ENCODE peak calls at places on chromosomes 2 and 18, in five cellular contexts. One of them, this sample, is unnamed.

GRCh38 chr2:150570712-150571111 is 83.2 kb upstream of the RND3 start:
- DNase-seq in AG04450: peak; percentile 72
- DNase-seq in astrocyte of the spinal cord: peak; percentile 75
- DNase-seq in CD8-positive, alpha-beta T cell: no peak
- DNase-seq in fibroblast of lung: peak; percentile 87
- DNase-seq in this sample: peak; percentile 88

GRCh38 chr2:112782234-112782799 is 2.0 kb downstream of the IL1A start:
- DNase-seq in astrocyte of the spinal cord: no peak
- DNase-seq in fibroblast of lung: no peak
- DNase-seq in CD8-positive, alpha-beta T cell: no peak
- DNase-seq in AG04450: no peak
- DNase-seq in this sample: no peak

GRCh38 chr2:3827673-3828575 is 124.5 kb downstream of the DCDC2C start:
- DNase-seq in astrocyte of the spinal cord: peak; percentile 28
- DNase-seq in AG04450: peak; percentile 4
- DNase-seq in CD8-positive, alpha-beta T cell: no peak
- DNase-seq in fibroblast of lung: peak; percentile 43
- DNase-seq in this sample: no peak

GRCh38 chr2:214006601-214007000 is 404.3 kb upstream of the VWC2L start:
- DNase-seq in astrocyte of the spinal cord: no peak
- DNase-seq in fibroblast of lung: no peak
- DNase-seq in CD8-positive, alpha-beta T cell: no peak
- DNase-seq in AG04450: no peak
- DNase-seq in this sample: no peak

GRCh38 chr2:236369606-236370005 is 105.4 kb upstream of the ASB18 start:
- DNase-seq in astrocyte of the spinal cord: no peak
- DNase-seq in AG04450: no peak
- DNase-seq in fibroblast of lung: no peak
- DNase-seq in CD8-positive, alpha-beta T cell: no peak
- DNase-seq in this sample: no peak

GRCh38 chr2:15668611-15669305 is 77.1 kb downstream of the DDX1 start:
- DNase-seq in CD8-positive, alpha-beta T cell: no peak
- DNase-seq in AG04450: peak; percentile 8
- DNase-seq in astrocyte of the spinal cord: peak; percentile 23
- DNase-seq in fibroblast of lung: peak; percentile 3
- DNase-seq in this sample: no peak

GRCh38 chr18:4207383-4207782 is 247.7 kb downstream of the DLGAP1 start:
- DNase-seq in AG04450: no peak
- DNase-seq in CD8-positive, alpha-beta T cell: no peak
- DNase-seq in astrocyte of the spinal cord: no peak
- DNase-seq in fibroblast of lung: no peak
- DNase-seq in this sample: no peak

GRCh38 chr2:60532421-60532820 is 21.0 kb downstream of the BCL11A start:
- DNase-seq in fibroblast of lung: no peak
- DNase-seq in astrocyte of the spinal cord: no peak
- DNase-seq in CD8-positive, alpha-beta T cell: no peak
- DNase-seq in AG04450: no peak
- DNase-seq in this sample: peak; percentile 43

GRCh38 chr18:9539283-9539682 is 64.0 kb downstream of the RALBP1 start:
- DNase-seq in AG04450: peak; percentile 55
- DNase-seq in fibroblast of lung: peak; percentile 68
- DNase-seq in CD8-positive, alpha-beta T cell: no peak
- DNase-seq in astrocyte of the spinal cord: peak; percentile 81
- DNase-seq in this sample: peak; percentile 83

GRCh38 chr2:19675003-19675629 is 226.7 kb downstream of the TTC32 start:
- DNase-seq in CD8-positive, alpha-beta T cell: no peak
- DNase-seq in astrocyte of the spinal cord: no peak
- DNase-seq in fibroblast of lung: no peak
- DNase-seq in AG04450: no peak
- DNase-seq in this sample: no peak

GRCh38 chr2:96540136-96540535 is 3.6 kb downstream of the ARID5A start:
- DNase-seq in CD8-positive, alpha-beta T cell: no peak
- DNase-seq in astrocyte of the spinal cord: peak; percentile 9
- DNase-seq in fibroblast of lung: no peak
- DNase-seq in AG04450: no peak
- DNase-seq in this sample: peak; percentile 68

GRCh38 chr18:29184654-29185053 is 1007.7 kb upstream of the CDH2 start:
- DNase-seq in AG04450: no peak
- DNase-seq in fibroblast of lung: peak; percentile 41
- DNase-seq in astrocyte of the spinal cord: peak; percentile 47
- DNase-seq in CD8-positive, alpha-beta T cell: no peak
- DNase-seq in this sample: peak; percentile 33

GRCh38 chr2:46411245-46411641 is 68.1 kb upstream of the TMEM247 start:
- DNase-seq in astrocyte of the spinal cord: no peak
- DNase-seq in AG04450: no peak
- DNase-seq in fibroblast of lung: no peak
- DNase-seq in CD8-positive, alpha-beta T cell: no peak
- DNase-seq in this sample: peak; percentile 32

GRCh38 chr2:46413631-46414030 is 65.7 kb upstream of the TMEM247 start:
- DNase-seq in AG04450: no peak
- DNase-seq in fibroblast of lung: no peak
- DNase-seq in CD8-positive, alpha-beta T cell: no peak
- DNase-seq in astrocyte of the spinal cord: no peak
- DNase-seq in this sample: no peak

GRCh38 chr2:46412010-46412409 is 67.4 kb upstream of the TMEM247 start:
- DNase-seq in astrocyte of the spinal cord: no peak
- DNase-seq in fibroblast of lung: no peak
- DNase-seq in AG04450: no peak
- DNase-seq in CD8-positive, alpha-beta T cell: no peak
- DNase-seq in this sample: no peak

GRCh38 chr2:46414701-46415100 is 64.7 kb upstream of the TMEM247 start:
- DNase-seq in fibroblast of lung: no peak
- DNase-seq in CD8-positive, alpha-beta T cell: no peak
- DNase-seq in astrocyte of the spinal cord: no peak
- DNase-seq in AG04450: no peak
- DNase-seq in this sample: no peak

DNA sequence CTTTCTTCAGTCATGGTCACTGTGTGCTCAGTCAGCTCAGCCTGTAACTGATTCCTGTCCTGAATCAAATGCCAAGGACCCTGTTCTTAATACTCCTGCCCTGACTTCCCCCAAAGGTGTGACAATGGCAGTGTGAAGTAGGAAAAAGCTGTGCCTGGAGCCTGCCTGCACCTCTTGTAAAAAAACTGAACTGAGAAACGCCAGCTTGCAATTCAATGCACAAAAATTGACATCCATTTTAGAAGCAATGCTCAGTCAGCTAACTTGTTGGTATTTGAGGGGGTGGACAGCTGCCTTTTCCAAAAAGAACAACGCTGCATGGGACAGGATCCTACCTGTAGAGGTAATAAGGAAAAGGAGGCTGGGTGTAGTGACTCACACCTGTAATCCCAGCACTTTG is 66.3 kb upstream of the TMEM247 start:
- DNase-seq in fibroblast of lung: no peak
- DNase-seq in CD8-positive, alpha-beta T cell: no peak
- DNase-seq in AG04450: no peak
- DNase-seq in astrocyte of the spinal cord: no peak
- DNase-seq in this sample: no peak
- TF ChIP-seq CTCF in fibroblast of lung: no peak
- TF ChIP-seq CTCF in CD8-positive, alpha-beta T cell: no peak
- TF ChIP-seq CTCF in AG04450: no peak
- TF ChIP-seq CTCF in astrocyte of the spinal cord: no peak
- TF ChIP-seq CTCF in this sample: no peak

GRCh38 chr2:47510745-47511144 is 107.8 kb downstream of the MSH2 start:
- DNase-seq in AG04450: no peak
- DNase-seq in CD8-positive, alpha-beta T cell: no peak
- DNase-seq in fibroblast of lung: no peak
- DNase-seq in astrocyte of the spinal cord: no peak
- DNase-seq in this sample: no peak
- TF ChIP-seq CTCF in AG04450: no peak
- TF ChIP-seq CTCF in CD8-positive, alpha-beta T cell: no peak
- TF ChIP-seq CTCF in fibroblast of lung: no peak
- TF ChIP-seq CTCF in astrocyte of the spinal cord: no peak
- TF ChIP-seq CTCF in this sample: no peak

DNA sequence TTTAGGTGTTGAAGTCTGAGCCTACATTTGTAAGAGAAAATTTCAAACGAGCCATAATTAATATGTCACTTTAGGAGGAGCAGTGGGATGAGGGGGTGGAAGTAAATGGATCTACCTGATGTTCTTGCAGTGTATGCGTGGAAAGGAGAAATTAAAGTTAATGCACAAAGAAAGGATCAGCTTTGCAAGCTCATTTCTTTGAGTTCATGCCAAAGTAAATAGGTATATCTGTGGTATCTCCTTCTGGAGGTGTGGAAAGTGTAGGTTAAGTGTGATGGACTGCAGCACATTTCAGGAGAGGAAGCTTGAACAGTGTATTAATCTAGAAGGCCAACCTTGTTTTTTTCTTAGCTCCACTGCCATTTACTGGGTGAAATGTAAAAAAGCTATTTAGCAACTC is 307.5 kb upstream of the ZEB2 start:
- DNase-seq in astrocyte of the spinal cord: no peak
- DNase-seq in CD8-positive, alpha-beta T cell: no peak
- DNase-seq in AG04450: no peak
- DNase-seq in fibroblast of lung: no peak
- DNase-seq in this sample: no peak
- TF ChIP-seq CTCF in astrocyte of the spinal cord: no peak
- TF ChIP-seq CTCF in CD8-positive, alpha-beta T cell: no peak
- TF ChIP-seq CTCF in AG04450: no peak
- TF ChIP-seq CTCF in fibroblast of lung: no peak
- TF ChIP-seq CTCF in this sample: no peak

GRCh38 chr18:76483780-76484179 is 11.3 kb downstream of the ZNF516 start:
- DNase-seq in CD8-positive, alpha-beta T cell: no peak
- DNase-seq in AG04450: no peak
- DNase-seq in fibroblast of lung: no peak
- DNase-seq in astrocyte of the spinal cord: no peak
- DNase-seq in this sample: no peak

GRCh38 chr18:76479351-76480238 is 15.4 kb downstream of the ZNF516 start:
- DNase-seq in CD8-positive, alpha-beta T cell: no peak
- DNase-seq in astrocyte of the spinal cord: no peak
- DNase-seq in AG04450: no peak
- DNase-seq in fibroblast of lung: no peak
- DNase-seq in this sample: no peak

GRCh38 chr18:76482267-76482666 is 12.8 kb downstream of the ZNF516 start:
- DNase-seq in fibroblast of lung: no peak
- DNase-seq in AG04450: no peak
- DNase-seq in CD8-positive, alpha-beta T cell: no peak
- DNase-seq in astrocyte of the spinal cord: no peak
- DNase-seq in this sample: no peak

GRCh38 chr18:76482971-76483691 is 11.9 kb downstream of the ZNF516 start:
- DNase-seq in astrocyte of the spinal cord: no peak
- DNase-seq in AG04450: no peak
- DNase-seq in fibroblast of lung: no peak
- DNase-seq in CD8-positive, alpha-beta T cell: no peak
- DNase-seq in this sample: no peak

DNA sequence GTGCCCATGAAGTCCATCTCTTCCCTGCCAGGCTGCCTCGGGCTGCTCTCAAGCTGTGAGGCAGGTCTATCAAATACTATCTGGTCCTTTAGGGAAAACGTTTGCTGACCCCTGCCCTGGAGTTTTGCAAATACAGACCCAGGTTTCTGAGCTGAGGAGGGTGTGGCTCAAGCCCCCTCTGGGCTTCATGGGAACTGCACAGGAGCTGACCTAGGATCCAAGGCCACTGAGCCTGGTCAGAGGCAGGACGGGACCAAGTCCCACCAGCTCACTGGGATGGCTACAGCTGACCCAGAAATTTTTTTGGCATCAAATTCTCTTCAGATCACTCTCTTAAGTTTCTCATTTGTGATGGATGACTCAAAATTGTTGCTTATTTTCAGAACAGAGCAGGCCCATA is 14.1 kb downstream of the ZNF516 start:
- DNase-seq in CD8-positive, alpha-beta T cell: no peak
- DNase-seq in fibroblast of lung: no peak
- DNase-seq in AG04450: no peak
- DNase-seq in astrocyte of the spinal cord: no peak
- DNase-seq in this sample: no peak
- TF ChIP-seq CTCF in CD8-positive, alpha-beta T cell: no peak
- TF ChIP-seq CTCF in fibroblast of lung: peak; percentile 30
- TF ChIP-seq CTCF in AG04450: peak; percentile 20
- TF ChIP-seq CTCF in astrocyte of the spinal cord: no peak
- TF ChIP-seq CTCF in this sample: no peak

GRCh38 chr2:200483729-200484198 is 26.1 kb downstream of the KCTD18 start:
- DNase-seq in CD8-positive, alpha-beta T cell: no peak
- DNase-seq in fibroblast of lung: peak; percentile 44
- DNase-seq in AG04450: no peak
- DNase-seq in astrocyte of the spinal cord: peak; percentile 42
- DNase-seq in this sample: no peak
- TF ChIP-seq CTCF in CD8-positive, alpha-beta T cell: no peak
- TF ChIP-seq CTCF in fibroblast of lung: peak; percentile 57
- TF ChIP-seq CTCF in AG04450: peak; percentile 54
- TF ChIP-seq CTCF in astrocyte of the spinal cord: peak; percentile 65
- TF ChIP-seq CTCF in this sample: peak; percentile 35

GRCh38 chr2:178799305-178799704 is 7.9 kb downstream of the TTN start:
- DNase-seq in astrocyte of the spinal cord: no peak
- DNase-seq in fibroblast of lung: no peak
- DNase-seq in AG04450: no peak
- DNase-seq in CD8-positive, alpha-beta T cell: no peak
- DNase-seq in this sample: no peak

GRCh38 chr2:178807227-178808008 is at the start of gene TTN:
- DNase-seq in AG04450: no peak
- DNase-seq in CD8-positive, alpha-beta T cell: no peak
- DNase-seq in astrocyte of the spinal cord: no peak
- DNase-seq in fibroblast of lung: no peak
- DNase-seq in this sample: no peak

GRCh38 chr2:178800510-178800909 is 6.7 kb downstream of the TTN start:
- DNase-seq in astrocyte of the spinal cord: no peak
- DNase-seq in AG04450: no peak
- DNase-seq in CD8-positive, alpha-beta T cell: no peak
- DNase-seq in fibroblast of lung: no peak
- DNase-seq in this sample: no peak

GRCh38 chr2:178806543-178806942 is 680 bp downstream of the TTN start:
- DNase-seq in AG04450: no peak
- DNase-seq in CD8-positive, alpha-beta T cell: no peak
- DNase-seq in fibroblast of lung: no peak
- DNase-seq in astrocyte of the spinal cord: no peak
- DNase-seq in this sample: no peak

GRCh38 chr2:178804791-178805190 is 2.4 kb downstream of the TTN start:
- DNase-seq in astrocyte of the spinal cord: no peak
- DNase-seq in CD8-positive, alpha-beta T cell: no peak
- DNase-seq in AG04450: no peak
- DNase-seq in fibroblast of lung: peak; percentile 6
- DNase-seq in this sample: peak; percentile 15
- TF ChIP-seq CTCF in astrocyte of the spinal cord: peak; percentile 44
- TF ChIP-seq CTCF in CD8-positive, alpha-beta T cell: peak; percentile 48
- TF ChIP-seq CTCF in AG04450: peak; percentile 59
- TF ChIP-seq CTCF in fibroblast of lung: peak; percentile 37
- TF ChIP-seq CTCF in this sample: peak; percentile 53

GRCh38 chr2:182594286-182594685 is 121.8 kb upstream of the DNAJC10 start:
- DNase-seq in CD8-positive, alpha-beta T cell: no peak
- DNase-seq in AG04450: no peak
- DNase-seq in fibroblast of lung: peak; percentile 37
- DNase-seq in astrocyte of the spinal cord: peak; percentile 40
- DNase-seq in this sample: no peak

GRCh38 chr2:182593394-182593707 is 122.7 kb upstream of the DNAJC10 start:
- DNase-seq in CD8-positive, alpha-beta T cell: no peak
- DNase-seq in astrocyte of the spinal cord: peak; percentile 79
- DNase-seq in AG04450: peak; percentile 46
- DNase-seq in fibroblast of lung: peak; percentile 62
- DNase-seq in this sample: peak; percentile 87

GRCh38 chr2:182595650-182596049 is 120.4 kb upstream of the DNAJC10 start:
- DNase-seq in CD8-positive, alpha-beta T cell: no peak
- DNase-seq in AG04450: no peak
- DNase-seq in astrocyte of the spinal cord: no peak
- DNase-seq in fibroblast of lung: no peak
- DNase-seq in this sample: no peak

GRCh38 chr2:182591774-182592173 is 124.3 kb upstream of the DNAJC10 start:
- DNase-seq in astrocyte of the spinal cord: no peak
- DNase-seq in AG04450: no peak
- DNase-seq in fibroblast of lung: no peak
- DNase-seq in CD8-positive, alpha-beta T cell: no peak
- DNase-seq in this sample: no peak

GRCh38 chr2:182592691-182593393 is 123.2 kb upstream of the DNAJC10 start:
- DNase-seq in AG04450: no peak
- DNase-seq in fibroblast of lung: no peak
- DNase-seq in astrocyte of the spinal cord: no peak
- DNase-seq in CD8-positive, alpha-beta T cell: no peak
- DNase-seq in this sample: no peak
- TF ChIP-seq CTCF in AG04450: peak; percentile 27
- TF ChIP-seq CTCF in fibroblast of lung: no peak
- TF ChIP-seq CTCF in astrocyte of the spinal cord: no peak
- TF ChIP-seq CTCF in CD8-positive, alpha-beta T cell: no peak
- TF ChIP-seq CTCF in this sample: no peak

This sample was measured in foreskin fibroblast.